ENCODE peak calls at places on chromosomes 3 and 15, in nine cellular contexts. G is H7; S is CD8-positive, alpha-beta memory T cell; X is cardiac fibroblast; B is heart right ventricle; M is AG04449; H is NB4; A is colonic mucosa; F is HepG2. O is an unnamed sample.

GRCh38 chr15:36365963-36366362 is 213.5 kb upstream of the CDIN1 start:
- DNase-seq in G (no peak), S (no peak), X (peak), B (no peak), M (no peak), H (peak), A (no peak), F (no peak), O (no peak)

GRCh38 chr3:71301001-71301400 is 282.5 kb downstream of the FOXP1 start:
- DNase-seq in G (no peak), S (no peak), X (no peak), B (no peak), M (no peak), H (no peak), A (no peak), F (no peak), O (no peak)

GRCh38 chr3:116253511-116253910 is 191.8 kb downstream of the LSAMP start:
- DNase-seq in G (no peak), S (no peak), X (no peak), B (no peak), M (no peak), H (no peak), A (no peak), F (no peak), O (no peak)

GRCh38 chr15:64464271-64465005 is 4.1 kb downstream of the ZNF609 start:
- DNase-seq in G (no peak), S (no peak), X (peak), B (no peak), M (no peak), H (no peak), A (no peak), F (no peak), O (no peak)

GRCh38 chr3:11654166-11654565 is 10.5 kb upstream of the VGLL4 start:
- DNase-seq in G (no peak), S (no peak), X (no peak), B (no peak), M (no peak), H (no peak), A (no peak), F (no peak), O (no peak)

GRCh38 chr3:16378920-16379319 is 113.9 kb downstream of the OXNAD1 start:
- DNase-seq in G (no peak), S (no peak), X (no peak), B (no peak), M (no peak), H (no peak), A (no peak), F (no peak), O (no peak)

GRCh38 chr3:36904641-36905040 is 40.2 kb downstream of the TRANK1 start:
- DNase-seq in G (peak), S (no peak), X (peak), B (no peak), M (no peak), H (peak), A (no peak), F (peak), O (no peak)

GRCh38 chr3:52490938-52491526 is 4.1 kb upstream of the STAB1 start:
- DNase-seq in G (no peak), S (no peak), X (peak), B (peak), M (no peak), H (peak), A (no peak), F (no peak), O (no peak)

GRCh38 chr3:109224333-109224732 is 87.8 kb downstream of the C3orf85 start:
- DNase-seq in G (peak), S (no peak), X (no peak), B (no peak), M (no peak), H (peak), A (peak), F (peak), O (no peak)

GRCh38 chr3:47578119-47578630 is 490 bp downstream of the CSPG5 start:
- DNase-seq in G (peak), S (peak), X (no peak), B (peak), M (no peak), H (peak), A (peak), F (no peak), O (no peak)

GRCh38 chr3:47577583-47578118 is 1.0 kb downstream of the CSPG5 start:
- DNase-seq in G (peak), S (no peak), X (no peak), B (peak), M (no peak), H (no peak), A (peak), F (no peak), O (no peak)

GRCh38 chr3:47579875-47580274 is 1.2 kb upstream of the CSPG5 start:
- DNase-seq in G (no peak), S (no peak), X (no peak), B (no peak), M (no peak), H (no peak), A (no peak), F (no peak), O (no peak)

GRCh38 chr3:47581422-47581821 is 2.8 kb upstream of the CSPG5 start:
- DNase-seq in G (no peak), S (no peak), X (no peak), B (no peak), M (no peak), H (no peak), A (no peak), F (peak), O (no peak)

DNA sequence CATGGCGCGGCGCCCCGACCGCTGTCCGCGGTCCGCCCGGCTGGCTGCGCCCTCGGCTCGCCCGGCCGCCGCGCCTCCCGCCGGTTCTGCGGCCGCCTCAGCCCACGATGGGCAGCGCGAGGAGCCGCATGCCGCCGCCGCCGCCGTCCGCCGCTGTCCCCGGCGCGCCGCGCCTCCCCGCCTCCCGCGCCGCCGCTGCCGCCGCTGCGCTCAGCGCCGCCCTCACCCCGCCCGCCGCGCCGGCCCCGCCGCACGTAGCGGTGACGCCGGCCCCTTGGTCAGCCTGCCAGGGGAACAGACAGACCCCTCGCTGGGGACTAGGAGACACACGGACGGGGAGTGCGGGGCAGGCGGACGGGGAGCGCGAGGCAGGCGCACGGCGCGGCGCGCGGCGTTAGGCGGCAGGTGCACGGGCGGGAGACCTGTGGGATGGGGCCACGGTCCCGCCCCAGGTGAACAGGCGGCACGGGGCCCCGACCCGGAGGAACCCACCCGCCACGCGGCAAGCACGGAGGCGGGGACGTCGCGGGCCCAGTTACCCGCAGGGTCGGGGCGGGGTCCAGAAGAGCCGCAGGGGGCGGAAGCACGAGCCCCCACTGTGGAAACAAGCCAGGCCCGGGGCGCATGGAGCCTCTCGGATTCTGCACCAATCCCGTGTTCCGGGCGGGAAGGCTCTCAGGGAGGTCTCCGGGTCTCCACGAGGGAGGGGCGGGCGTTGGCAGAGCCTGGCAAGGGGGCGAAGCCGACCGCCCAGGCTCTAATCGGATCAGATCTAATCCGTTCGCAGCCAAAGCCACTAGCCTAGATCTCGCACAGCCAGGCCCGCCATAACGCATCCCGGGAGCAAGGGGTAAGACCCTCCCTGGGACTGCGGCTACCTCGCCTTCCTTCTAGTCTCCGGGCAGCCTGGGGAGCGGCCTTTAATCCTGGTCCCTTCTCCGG is at the start of gene CSPG5:
- DNase-seq in G (peak), S (peak), X (no peak), B (peak), M (no peak), H (peak), A (no peak), F (no peak), O (no peak)
- H3K4me3 ChIP-seq in G (peak), S (peak), X (peak), B (peak), M (peak), H (peak), A (peak), F (peak), O (peak)

DNA sequence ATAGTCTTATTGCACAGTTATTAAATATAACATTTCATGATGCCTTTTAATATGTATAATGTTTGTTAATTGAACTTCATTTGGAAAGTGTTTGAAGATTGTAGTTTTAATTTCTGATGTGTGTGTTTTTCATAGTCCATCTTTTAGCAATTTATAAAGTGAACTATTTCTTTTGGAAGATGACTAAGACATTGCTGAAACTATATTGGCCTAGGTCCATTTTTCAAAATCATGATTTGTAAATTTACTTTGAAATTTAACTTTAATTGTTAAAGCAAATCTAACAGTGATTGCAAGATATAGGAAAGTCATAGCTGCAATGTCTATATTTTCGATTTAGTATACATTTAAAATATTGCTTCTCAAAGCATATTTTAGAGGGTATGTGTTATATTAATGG is 30.8 kb downstream of the MCTP2 start:
- DNase-seq in G (no peak), S (no peak), X (no peak), B (no peak), M (no peak), H (no peak), A (no peak), F (no peak), O (no peak)
- H3K4me3 ChIP-seq in G (no peak), S (no peak), X (no peak), B (no peak), M (no peak), H (no peak), A (no peak), F (no peak), O (no peak)

GRCh38 chr15:93063796-93064690 is 25.0 kb downstream of the RGMA start:
- DNase-seq in G (no peak), S (no peak), X (no peak), B (no peak), M (no peak), H (no peak), A (no peak), F (no peak), O (no peak)
- H3K4me3 ChIP-seq in G (no peak), S (no peak), X (no peak), B (no peak), M (no peak), H (no peak), A (no peak), F (no peak), O (no peak)

GRCh38 chr3:124318650-124319049 is 326.7 kb upstream of the ROPN1 start:
- DNase-seq in G (no peak), S (no peak), X (no peak), B (no peak), M (no peak), H (peak), A (no peak), F (no peak), O (no peak)

GRCh38 chr3:124322966-124323365 is 331.0 kb upstream of the ROPN1 start:
- DNase-seq in G (no peak), S (no peak), X (no peak), B (no peak), M (no peak), H (no peak), A (no peak), F (no peak), O (no peak)

GRCh38 chr3:124325248-124325647 is 333.3 kb upstream of the ROPN1 start:
- DNase-seq in G (no peak), S (no peak), X (no peak), B (no peak), M (no peak), H (no peak), A (no peak), F (no peak), O (no peak)

GRCh38 chr3:124318014-124318413 is 326.1 kb upstream of the ROPN1 start:
- DNase-seq in G (no peak), S (no peak), X (no peak), B (no peak), M (no peak), H (no peak), A (no peak), F (no peak), O (no peak)

GRCh38 chr3:124322309-124322880 is 330.5 kb upstream of the ROPN1 start:
- DNase-seq in G (no peak), S (no peak), X (no peak), B (no peak), M (no peak), H (no peak), A (no peak), F (no peak), O (no peak)
- H3K4me3 ChIP-seq in G (no peak), S (no peak), X (no peak), B (no peak), M (no peak), H (no peak), A (no peak), F (no peak), O (no peak)

DNA sequence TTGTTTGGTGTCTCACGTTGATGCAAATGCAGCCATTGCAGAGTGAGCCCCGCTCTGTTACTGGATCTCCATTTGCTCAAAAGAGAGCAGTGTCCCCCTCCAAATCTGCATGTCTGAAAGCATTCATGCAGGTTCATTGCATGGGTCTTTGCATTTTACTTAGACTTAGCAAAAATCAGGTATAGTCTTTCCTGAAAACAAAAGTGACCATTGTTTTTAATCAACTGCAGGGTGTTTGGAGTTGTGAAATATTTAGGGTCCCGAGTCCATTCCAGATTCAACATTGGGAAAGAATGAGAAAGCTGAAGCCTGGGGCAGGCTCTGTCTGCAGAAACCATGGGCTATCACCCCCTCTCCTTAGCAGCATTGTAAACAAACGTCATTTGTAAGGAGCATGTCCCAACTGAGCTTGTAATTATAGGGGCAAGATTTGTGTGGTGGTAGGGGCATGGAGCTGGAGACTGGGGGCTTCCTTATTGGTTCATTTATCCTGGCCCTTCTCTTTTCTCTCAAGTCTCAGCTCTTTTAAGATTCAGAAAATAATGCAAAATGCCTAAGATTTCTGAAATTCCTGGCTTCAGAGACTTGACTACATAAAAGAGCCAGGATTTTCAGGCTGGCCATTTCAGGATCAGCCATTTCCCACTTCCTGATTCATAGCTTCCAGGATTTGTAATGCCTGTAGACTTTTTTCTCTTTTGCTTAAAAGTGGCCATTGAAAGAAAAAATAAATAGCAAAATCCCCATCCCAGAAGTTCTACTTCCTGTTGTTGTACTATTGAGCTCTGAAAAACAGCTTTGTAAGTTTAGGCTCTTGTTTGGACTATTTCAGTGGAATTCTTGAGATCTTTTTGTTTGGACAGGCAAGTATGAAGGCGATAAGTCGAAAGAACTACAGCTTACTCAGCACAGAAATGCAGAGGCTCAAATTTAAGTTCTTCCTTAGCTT is 23.0 kb downstream of the IGF1R start:
- DNase-seq in G (peak), S (no peak), X (peak), B (no peak), M (no peak), H (no peak), A (no peak), F (peak), O (no peak)
- H3K4me3 ChIP-seq in G (no peak), S (no peak), X (no peak), B (peak), M (no peak), H (no peak), A (no peak), F (peak), O (no peak)

GRCh38 chr3:152095472-152095871 is 173.3 kb upstream of the MBNL1 start:
- DNase-seq in G (no peak), S (no peak), X (no peak), B (no peak), M (no peak), H (no peak), A (no peak), F (no peak), O (no peak)
- H3K4me3 ChIP-seq in G (no peak), S (no peak), X (no peak), B (no peak), M (no peak), H (no peak), A (no peak), F (no peak), O (no peak)

GRCh38 chr3:5187152-5187919 is at the start of gene EDEM1:
- DNase-seq in G (peak), S (peak), X (peak), B (peak), M (peak), H (peak), A (peak), F (peak), O (peak)
- H3K4me3 ChIP-seq in G (peak), S (peak), X (peak), B (peak), M (peak), H (peak), A (peak), F (peak), O (peak)

GRCh38 chr15:99037646-99038045 is 30.1 kb upstream of the PGPEP1L start:
- DNase-seq in G (no peak), S (no peak), X (no peak), B (no peak), M (no peak), H (no peak), A (no peak), F (no peak), O (no peak)

GRCh38 chr15:99042909-99043308 is 35.3 kb upstream of the PGPEP1L start:
- DNase-seq in G (no peak), S (no peak), X (no peak), B (no peak), M (no peak), H (peak), A (no peak), F (no peak), O (no peak)
- H3K4me3 ChIP-seq in G (no peak), S (no peak), X (no peak), B (no peak), M (no peak), H (no peak), A (no peak), F (no peak), O (no peak)

DNA sequence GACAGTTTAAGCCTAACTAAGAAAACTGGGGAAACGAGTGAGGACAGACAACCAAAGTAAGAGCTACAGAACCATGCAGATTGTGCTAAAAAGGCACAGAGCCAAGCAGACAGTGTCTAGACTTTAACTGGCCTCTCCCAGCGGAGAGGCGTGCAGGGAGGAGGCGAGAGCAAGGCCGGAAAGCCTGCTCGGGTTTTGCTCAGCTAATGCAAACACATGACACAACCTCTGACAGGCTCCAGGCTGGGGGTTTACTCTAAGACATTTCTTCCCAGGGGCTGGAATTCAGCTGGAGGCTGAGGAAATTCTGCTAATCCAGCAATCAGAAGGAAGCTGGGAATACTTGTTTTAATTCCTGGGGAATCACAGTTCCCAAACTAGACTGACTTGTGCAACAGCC is 11.8 kb downstream of the FSTL1 start:
- DNase-seq in G (no peak), S (no peak), X (peak), B (peak), M (no peak), H (no peak), A (peak), F (no peak), O (peak)
- H3K4me3 ChIP-seq in G (no peak), S (no peak), X (no peak), B (no peak), M (no peak), H (no peak), A (no peak), F (no peak), O (no peak)